ENCODE peak calls at places on chromosomes 6 and 20, in eight cellular contexts. One of them, this sample, is unnamed.

GRCh38 chr6:112268628-112269027 is 14.3 kb upstream of the LAMA4 start:
- DNase-seq in fibroblast of pulmonary artery: no peak
- DNase-seq in right lobe of liver: no peak
- DNase-seq in cardiac muscle cell: no peak
- DNase-seq in psoas muscle: no peak
- DNase-seq in heart left ventricle: no peak
- DNase-seq in astrocyte: no peak
- DNase-seq in left ventricle myocardium inferior: no peak
- DNase-seq in this sample: no peak

GRCh38 chr6:101490857-101491256 is 97.3 kb downstream of the GRIK2 start:
- DNase-seq in fibroblast of pulmonary artery: no peak
- DNase-seq in right lobe of liver: no peak
- DNase-seq in cardiac muscle cell: no peak
- DNase-seq in psoas muscle: no peak
- DNase-seq in heart left ventricle: no peak
- DNase-seq in astrocyte: no peak
- DNase-seq in left ventricle myocardium inferior: no peak
- DNase-seq in this sample: no peak

GRCh38 chr6:107116328-107116892 is 1.1 kb upstream of the BEND3 start:
- DNase-seq in fibroblast of pulmonary artery: no peak
- DNase-seq in right lobe of liver: peak
- DNase-seq in cardiac muscle cell: peak
- DNase-seq in psoas muscle: peak
- DNase-seq in heart left ventricle: no peak
- DNase-seq in astrocyte: no peak
- DNase-seq in left ventricle myocardium inferior: no peak
- DNase-seq in this sample: no peak

GRCh38 chr6:139473731-139474130 is 99.3 kb upstream of the CITED2 start:
- DNase-seq in fibroblast of pulmonary artery: no peak
- DNase-seq in right lobe of liver: no peak
- DNase-seq in cardiac muscle cell: peak
- DNase-seq in psoas muscle: no peak
- DNase-seq in heart left ventricle: no peak
- DNase-seq in astrocyte: peak
- DNase-seq in left ventricle myocardium inferior: no peak
- DNase-seq in this sample: no peak

GRCh38 chr6:6332873-6333272 is 12.4 kb upstream of the F13A1 start:
- DNase-seq in fibroblast of pulmonary artery: no peak
- DNase-seq in right lobe of liver: no peak
- DNase-seq in cardiac muscle cell: no peak
- DNase-seq in psoas muscle: no peak
- DNase-seq in heart left ventricle: no peak
- DNase-seq in astrocyte: no peak
- DNase-seq in left ventricle myocardium inferior: no peak
- DNase-seq in this sample: no peak

GRCh38 chr6:298233-299049 is 6.2 kb downstream of the DUSP22 start:
- DNase-seq in fibroblast of pulmonary artery: no peak
- DNase-seq in right lobe of liver: no peak
- DNase-seq in cardiac muscle cell: no peak
- DNase-seq in psoas muscle: no peak
- DNase-seq in heart left ventricle: no peak
- DNase-seq in astrocyte: no peak
- DNase-seq in left ventricle myocardium inferior: no peak
- DNase-seq in this sample: no peak

GRCh38 chr6:80467408-80467807 is 360.9 kb downstream of the BCKDHB start:
- DNase-seq in fibroblast of pulmonary artery: no peak
- DNase-seq in right lobe of liver: no peak
- DNase-seq in cardiac muscle cell: no peak
- DNase-seq in psoas muscle: no peak
- DNase-seq in heart left ventricle: no peak
- DNase-seq in astrocyte: no peak
- DNase-seq in left ventricle myocardium inferior: no peak
- DNase-seq in this sample: no peak

GRCh38 chr20:24960861-24961260 is 11.8 kb downstream of the CST7 start:
- DNase-seq in fibroblast of pulmonary artery: no peak
- DNase-seq in right lobe of liver: no peak
- DNase-seq in cardiac muscle cell: no peak
- DNase-seq in psoas muscle: no peak
- DNase-seq in heart left ventricle: no peak
- DNase-seq in astrocyte: no peak
- DNase-seq in left ventricle myocardium inferior: no peak
- DNase-seq in this sample: no peak

GRCh38 chr6:84771732-84772131 is 7.3 kb upstream of the TBX18 start:
- DNase-seq in fibroblast of pulmonary artery: peak
- DNase-seq in right lobe of liver: no peak
- DNase-seq in cardiac muscle cell: peak
- DNase-seq in psoas muscle: no peak
- DNase-seq in heart left ventricle: no peak
- DNase-seq in astrocyte: no peak
- DNase-seq in left ventricle myocardium inferior: no peak
- DNase-seq in this sample: no peak

GRCh38 chr6:84773431-84774173 is 9.2 kb upstream of the TBX18 start:
- DNase-seq in fibroblast of pulmonary artery: peak
- DNase-seq in right lobe of liver: peak
- DNase-seq in cardiac muscle cell: peak
- DNase-seq in psoas muscle: peak
- DNase-seq in heart left ventricle: peak
- DNase-seq in astrocyte: no peak
- DNase-seq in left ventricle myocardium inferior: peak
- DNase-seq in this sample: peak

GRCh38 chr6:84774174-84775158 is 10.1 kb upstream of the TBX18 start:
- DNase-seq in fibroblast of pulmonary artery: peak
- DNase-seq in right lobe of liver: peak
- DNase-seq in cardiac muscle cell: peak
- DNase-seq in psoas muscle: peak
- DNase-seq in heart left ventricle: peak
- DNase-seq in astrocyte: no peak
- DNase-seq in left ventricle myocardium inferior: peak
- DNase-seq in this sample: peak

GRCh38 chr6:84772428-84773132 is 8.2 kb upstream of the TBX18 start:
- DNase-seq in fibroblast of pulmonary artery: peak
- DNase-seq in right lobe of liver: no peak
- DNase-seq in cardiac muscle cell: peak
- DNase-seq in psoas muscle: no peak
- DNase-seq in heart left ventricle: no peak
- DNase-seq in astrocyte: no peak
- DNase-seq in left ventricle myocardium inferior: peak
- DNase-seq in this sample: peak

GRCh38 chr6:84773133-84773430 is 8.7 kb upstream of the TBX18 start:
- DNase-seq in fibroblast of pulmonary artery: peak
- DNase-seq in right lobe of liver: no peak
- DNase-seq in cardiac muscle cell: no peak
- DNase-seq in psoas muscle: no peak
- DNase-seq in heart left ventricle: no peak
- DNase-seq in astrocyte: no peak
- DNase-seq in left ventricle myocardium inferior: no peak
- DNase-seq in this sample: no peak
- H3K4me3 ChIP-seq in fibroblast of pulmonary artery: peak
- H3K4me3 ChIP-seq in right lobe of liver: no peak
- H3K4me3 ChIP-seq in cardiac muscle cell: peak
- H3K4me3 ChIP-seq in psoas muscle: peak
- H3K4me3 ChIP-seq in heart left ventricle: peak
- H3K4me3 ChIP-seq in astrocyte: peak
- H3K4me3 ChIP-seq in left ventricle myocardium inferior: peak
- H3K4me3 ChIP-seq in this sample: peak

DNA sequence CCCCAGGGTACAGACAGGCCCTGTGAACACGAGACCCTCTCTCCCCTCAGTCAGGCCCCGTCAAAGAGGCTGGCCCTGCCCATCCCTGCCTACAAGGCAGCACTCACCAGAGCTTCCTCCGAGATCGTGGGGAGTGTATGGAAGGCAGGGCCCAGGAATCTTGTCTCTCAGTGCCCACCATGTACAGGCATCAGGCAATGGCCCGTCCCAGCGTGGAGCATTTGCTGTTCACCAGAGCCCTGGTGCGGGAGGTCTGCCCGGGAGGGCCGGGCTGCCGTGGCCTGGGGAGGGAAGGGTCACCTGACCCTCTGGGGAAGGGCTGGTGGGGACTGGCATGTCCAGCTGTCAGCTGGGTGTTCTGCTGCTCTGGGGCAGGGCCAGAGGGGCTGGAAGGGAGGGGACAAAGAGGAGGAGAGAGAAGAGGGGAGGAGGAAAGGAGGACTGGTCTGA is at the start of gene IP6K3:
- DNase-seq in fibroblast of pulmonary artery: no peak
- DNase-seq in right lobe of liver: peak
- DNase-seq in cardiac muscle cell: no peak
- DNase-seq in psoas muscle: peak
- DNase-seq in heart left ventricle: peak
- DNase-seq in astrocyte: no peak
- DNase-seq in left ventricle myocardium inferior: peak
- DNase-seq in this sample: no peak
- H3K4me3 ChIP-seq in fibroblast of pulmonary artery: no peak
- H3K4me3 ChIP-seq in right lobe of liver: peak
- H3K4me3 ChIP-seq in cardiac muscle cell: peak
- H3K4me3 ChIP-seq in psoas muscle: peak
- H3K4me3 ChIP-seq in heart left ventricle: peak
- H3K4me3 ChIP-seq in astrocyte: no peak
- H3K4me3 ChIP-seq in left ventricle myocardium inferior: peak
- H3K4me3 ChIP-seq in this sample: no peak

DNA sequence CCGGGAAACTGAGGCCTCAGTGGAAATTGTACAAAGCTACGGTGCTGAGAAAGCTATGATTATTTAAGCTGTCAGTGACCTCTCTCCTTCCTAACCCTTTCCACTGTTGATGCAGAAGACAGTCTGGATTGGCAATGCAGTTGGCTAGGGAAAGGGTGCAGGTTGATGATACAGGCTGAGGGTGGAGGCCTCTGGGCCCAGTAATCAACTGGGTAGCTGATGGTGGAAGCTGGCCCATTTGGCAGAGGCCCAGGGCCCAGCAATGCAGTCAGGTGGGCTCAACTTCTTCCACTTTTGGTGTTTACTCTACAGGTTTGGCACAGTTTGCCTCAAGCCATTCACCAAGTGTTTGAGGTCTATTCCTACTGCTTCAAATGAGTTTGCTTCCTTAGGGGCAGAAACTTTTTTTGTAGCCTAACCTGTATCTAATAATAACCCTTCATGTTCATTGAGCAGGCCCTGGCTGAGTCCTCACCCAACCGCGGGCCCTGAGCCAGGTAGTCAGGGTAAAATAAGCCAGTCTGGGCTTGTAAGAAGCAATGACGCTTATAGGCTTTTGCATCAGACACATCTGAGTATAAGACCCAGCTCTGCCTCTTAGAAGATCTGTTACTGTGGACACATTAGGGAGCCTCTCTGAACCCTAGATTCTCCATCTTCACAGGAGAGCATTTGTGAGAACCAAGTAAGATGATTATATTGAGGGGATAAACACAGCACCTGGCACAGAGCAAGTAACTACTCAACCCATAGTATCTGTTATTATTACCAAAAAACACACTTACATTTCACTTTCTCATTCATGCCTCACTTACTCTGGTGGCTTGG is 12.0 kb downstream of the BCL2L1 start:
- DNase-seq in fibroblast of pulmonary artery: no peak
- DNase-seq in right lobe of liver: no peak
- DNase-seq in cardiac muscle cell: no peak
- DNase-seq in psoas muscle: peak
- DNase-seq in heart left ventricle: peak
- DNase-seq in astrocyte: no peak
- DNase-seq in left ventricle myocardium inferior: peak
- DNase-seq in this sample: peak
- H3K4me3 ChIP-seq in fibroblast of pulmonary artery: no peak
- H3K4me3 ChIP-seq in right lobe of liver: no peak
- H3K4me3 ChIP-seq in cardiac muscle cell: no peak
- H3K4me3 ChIP-seq in psoas muscle: peak
- H3K4me3 ChIP-seq in heart left ventricle: no peak
- H3K4me3 ChIP-seq in astrocyte: no peak
- H3K4me3 ChIP-seq in left ventricle myocardium inferior: peak
- H3K4me3 ChIP-seq in this sample: no peak

GRCh38 chr6:45457141-45457540 is 79.4 kb upstream of the SUPT3H start:
- DNase-seq in fibroblast of pulmonary artery: no peak
- DNase-seq in right lobe of liver: no peak
- DNase-seq in cardiac muscle cell: no peak
- DNase-seq in psoas muscle: no peak
- DNase-seq in heart left ventricle: no peak
- DNase-seq in astrocyte: no peak
- DNase-seq in left ventricle myocardium inferior: no peak
- DNase-seq in this sample: no peak
- H3K4me3 ChIP-seq in fibroblast of pulmonary artery: no peak
- H3K4me3 ChIP-seq in right lobe of liver: no peak
- H3K4me3 ChIP-seq in cardiac muscle cell: no peak
- H3K4me3 ChIP-seq in psoas muscle: no peak
- H3K4me3 ChIP-seq in heart left ventricle: no peak
- H3K4me3 ChIP-seq in astrocyte: no peak
- H3K4me3 ChIP-seq in left ventricle myocardium inferior: no peak
- H3K4me3 ChIP-seq in this sample: no peak

GRCh38 chr20:17935761-17936160 is 32.8 kb downstream of the SNX5 start:
- DNase-seq in fibroblast of pulmonary artery: peak
- DNase-seq in right lobe of liver: no peak
- DNase-seq in cardiac muscle cell: peak
- DNase-seq in psoas muscle: no peak
- DNase-seq in heart left ventricle: no peak
- DNase-seq in astrocyte: no peak
- DNase-seq in left ventricle myocardium inferior: no peak
- DNase-seq in this sample: no peak

GRCh38 chr20:17935186-17935585 is 33.4 kb downstream of the SNX5 start:
- DNase-seq in fibroblast of pulmonary artery: peak
- DNase-seq in right lobe of liver: no peak
- DNase-seq in cardiac muscle cell: no peak
- DNase-seq in psoas muscle: no peak
- DNase-seq in heart left ventricle: no peak
- DNase-seq in astrocyte: no peak
- DNase-seq in left ventricle myocardium inferior: no peak
- DNase-seq in this sample: no peak

GRCh38 chr20:17938889-17939619 is 29.5 kb downstream of the SNX5 start:
- DNase-seq in fibroblast of pulmonary artery: peak
- DNase-seq in right lobe of liver: peak
- DNase-seq in cardiac muscle cell: peak
- DNase-seq in psoas muscle: peak
- DNase-seq in heart left ventricle: peak
- DNase-seq in astrocyte: no peak
- DNase-seq in left ventricle myocardium inferior: peak
- DNase-seq in this sample: peak

GRCh38 chr20:17936306-17936790 is 32.2 kb downstream of the SNX5 start:
- DNase-seq in fibroblast of pulmonary artery: peak
- DNase-seq in right lobe of liver: no peak
- DNase-seq in cardiac muscle cell: peak
- DNase-seq in psoas muscle: no peak
- DNase-seq in heart left ventricle: no peak
- DNase-seq in astrocyte: no peak
- DNase-seq in left ventricle myocardium inferior: no peak
- DNase-seq in this sample: no peak

GRCh38 chr20:17936791-17937687 is 31.6 kb downstream of the SNX5 start:
- DNase-seq in fibroblast of pulmonary artery: peak
- DNase-seq in right lobe of liver: no peak
- DNase-seq in cardiac muscle cell: peak
- DNase-seq in psoas muscle: peak
- DNase-seq in heart left ventricle: peak
- DNase-seq in astrocyte: peak
- DNase-seq in left ventricle myocardium inferior: peak
- DNase-seq in this sample: no peak
- H3K4me3 ChIP-seq in fibroblast of pulmonary artery: no peak
- H3K4me3 ChIP-seq in right lobe of liver: no peak
- H3K4me3 ChIP-seq in cardiac muscle cell: no peak
- H3K4me3 ChIP-seq in psoas muscle: no peak
- H3K4me3 ChIP-seq in heart left ventricle: no peak
- H3K4me3 ChIP-seq in astrocyte: no peak
- H3K4me3 ChIP-seq in left ventricle myocardium inferior: no peak
- H3K4me3 ChIP-seq in this sample: no peak